ENCODE peak calls at places on chromosomes 7 and 10, in eight cellular contexts. Q is NB4; P is IMR-90; U is A549; D is OCI-LY7; T is foreskin fibroblast; V is bronchial epithelial cell; E is CD8-positive, alpha-beta T cell. Y is an unnamed sample.

GRCh38 chr7:13633857-13634256 is 355.6 kb downstream of the ETV1 start:
- DNase-seq in Q (no peak), P (peak), U (no peak), D (no peak), T (peak), V (peak), E (no peak), Y (no peak)

GRCh38 chr10:44010873-44011602 is 362.4 kb upstream of the ZNF32 start:
- DNase-seq in Q (no peak), P (peak), U (no peak), D (peak), T (no peak), V (peak), E (no peak), Y (no peak)

GRCh38 chr7:126541416-126541815 is 711.3 kb downstream of the GRM8 start:
- DNase-seq in Q (no peak), P (no peak), U (no peak), D (no peak), T (no peak), V (no peak), E (no peak), Y (no peak)

GRCh38 chr7:76265299-76265698 is 37.2 kb upstream of the HSPB1 start:
- DNase-seq in Q (no peak), P (no peak), U (no peak), D (no peak), T (no peak), V (no peak), E (no peak), Y (no peak)

GRCh38 chr7:156064921-156065386 is 252.7 kb upstream of the SHH start:
- DNase-seq in Q (no peak), P (peak), U (no peak), D (no peak), T (no peak), V (peak), E (no peak), Y (no peak)

GRCh38 chr10:103353281-103353680 is 2.3 kb upstream of the PCGF6 start:
- DNase-seq in Q (peak), P (no peak), U (no peak), D (peak), T (peak), V (no peak), E (no peak), Y (no peak)

GRCh38 chr7:144820557-144820956 is 15.3 kb downstream of the TPK1 start:
- DNase-seq in Q (no peak), P (no peak), U (no peak), D (no peak), T (no peak), V (no peak), E (no peak), Y (no peak)

GRCh38 chr10:86872757-86873156 is 84.7 kb downstream of the MMRN2 start:
- DNase-seq in Q (no peak), P (no peak), U (no peak), D (no peak), T (peak), V (no peak), E (no peak), Y (no peak)

GRCh38 chr10:43074827-43075611 is 1.9 kb upstream of the RET start:
- DNase-seq in Q (no peak), P (no peak), U (no peak), D (no peak), T (no peak), V (no peak), E (no peak), Y (no peak)

GRCh38 chr7:31192996-31193395 is 140.9 kb downstream of the ADCYAP1R1 start:
- DNase-seq in Q (peak), P (peak), U (peak), D (no peak), T (peak), V (peak), E (no peak), Y (peak)

GRCh38 chr7:90710466-90710850 is 114.3 kb downstream of the CDK14 start:
- DNase-seq in Q (no peak), P (no peak), U (no peak), D (peak), T (no peak), V (no peak), E (no peak), Y (no peak)

GRCh38 chr7:101390901-101391301 is 28.2 kb downstream of the COL26A1 start:
- DNase-seq in Q (peak), P (no peak), U (no peak), D (peak), T (peak), V (no peak), E (no peak), Y (peak)

GRCh38 chr10:90227259-90227658 is 525.9 kb downstream of the KIF20B start:
- DNase-seq in Q (no peak), P (peak), U (no peak), D (no peak), T (peak), V (peak), E (no peak), Y (no peak)

GRCh38 chr7:4000139-4000538 is 682.0 kb upstream of the FOXK1 start:
- DNase-seq in Q (no peak), P (no peak), U (peak), D (no peak), T (no peak), V (no peak), E (no peak), Y (no peak)

GRCh38 chr10:13099666-13100348 is at the start of gene OPTN:
- DNase-seq in Q (peak), P (peak), U (peak), D (peak), T (peak), V (peak), E (peak), Y (peak)

GRCh38 chr7:6256709-6257535 is 15.5 kb downstream of the CYTH3 start:
- DNase-seq in Q (peak), P (peak), U (no peak), D (no peak), T (peak), V (no peak), E (no peak), Y (no peak)

GRCh38 chr10:48467669-48468068 is 137.2 kb downstream of the ARHGAP22 start:
- DNase-seq in Q (no peak), P (no peak), U (no peak), D (no peak), T (no peak), V (no peak), E (no peak), Y (no peak)

GRCh38 chr10:131496351-131497052 is 185.0 kb upstream of the TCERG1L start:
- DNase-seq in Q (no peak), P (no peak), U (no peak), D (no peak), T (no peak), V (no peak), E (no peak), Y (no peak)

GRCh38 chr7:7175075-7175695 is 7.2 kb upstream of the C1GALT1 start:
- DNase-seq in Q (no peak), P (no peak), U (no peak), D (no peak), T (peak), V (no peak), E (no peak), Y (no peak)

GRCh38 chr7:50389961-50390360 is 60.2 kb downstream of the FIGNL1 start:
- DNase-seq in Q (no peak), P (no peak), U (no peak), D (no peak), T (no peak), V (no peak), E (no peak), Y (no peak)

GRCh38 chr10:100496567-100496966 is 23.1 kb downstream of the SEC31B start:
- DNase-seq in Q (no peak), P (no peak), U (no peak), D (no peak), T (no peak), V (no peak), E (no peak), Y (no peak)

GRCh38 chr7:126302639-126303038 is 950.1 kb downstream of the GRM8 start:
- DNase-seq in Q (peak), P (no peak), U (no peak), D (no peak), T (no peak), V (no peak), E (no peak), Y (no peak)

GRCh38 chr10:63758080-63758479 is 236.9 kb downstream of the REEP3 start:
- DNase-seq in Q (no peak), P (peak), U (no peak), D (no peak), T (peak), V (no peak), E (no peak), Y (no peak)

GRCh38 chr7:2104107-2104710 is 128.5 kb downstream of the MAD1L1 start:
- DNase-seq in Q (peak), P (peak), U (peak), D (peak), T (peak), V (peak), E (peak), Y (peak)
- TF ChIP-seq CTCF in Q (peak), P (peak), U (peak), D (peak), T (peak), V (peak), E (peak), Y (peak)

GRCh38 chr10:31621733-31622132 is 302.7 kb downstream of the ZEB1 start:
- DNase-seq in Q (no peak), P (no peak), U (no peak), D (no peak), T (no peak), V (no peak), E (no peak), Y (no peak)

GRCh38 chr10:31620236-31621151 is 301.5 kb downstream of the ZEB1 start:
- DNase-seq in Q (no peak), P (peak), U (peak), D (no peak), T (peak), V (no peak), E (no peak), Y (peak)

GRCh38 chr10:31623466-31623865 is 304.4 kb downstream of the ZEB1 start:
- DNase-seq in Q (no peak), P (peak), U (no peak), D (no peak), T (peak), V (no peak), E (no peak), Y (no peak)

GRCh38 chr10:31619410-31620095 is 300.5 kb downstream of the ZEB1 start:
- DNase-seq in Q (no peak), P (no peak), U (no peak), D (no peak), T (peak), V (no peak), E (no peak), Y (no peak)

DNA sequence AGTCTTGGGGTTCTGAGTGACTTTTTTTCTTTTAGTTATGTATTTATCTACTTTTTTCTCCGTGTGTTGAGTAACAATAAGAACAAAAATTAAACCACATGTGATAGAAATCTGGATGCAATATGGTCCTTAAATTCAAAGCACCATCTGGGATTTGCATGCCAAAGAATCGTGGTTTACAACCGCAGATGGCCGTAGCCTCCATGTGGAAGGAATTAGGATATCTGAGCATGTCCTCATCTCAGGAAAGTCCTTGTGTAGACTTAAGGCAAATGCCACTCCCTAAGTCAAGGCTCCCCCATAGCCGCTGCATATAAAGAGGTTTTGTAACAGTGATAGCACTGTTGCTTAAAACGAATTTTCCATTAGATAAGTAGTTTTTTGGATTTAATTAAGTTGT is 304.0 kb downstream of the ZEB1 start:
- DNase-seq in Q (no peak), P (peak), U (no peak), D (no peak), T (peak), V (no peak), E (no peak), Y (no peak)
- TF ChIP-seq CTCF in Q (no peak), P (no peak), U (no peak), D (no peak), T (peak), V (no peak), E (no peak), Y (no peak)

GRCh38 chr10:120700421-120700820 is 150.7 kb upstream of the WDR11 start:
- DNase-seq in Q (no peak), P (no peak), U (no peak), D (no peak), T (no peak), V (no peak), E (no peak), Y (no peak)
- TF ChIP-seq CTCF in Q (no peak), P (no peak), U (no peak), D (no peak), T (no peak), V (no peak), E (no peak), Y (no peak)

DNA sequence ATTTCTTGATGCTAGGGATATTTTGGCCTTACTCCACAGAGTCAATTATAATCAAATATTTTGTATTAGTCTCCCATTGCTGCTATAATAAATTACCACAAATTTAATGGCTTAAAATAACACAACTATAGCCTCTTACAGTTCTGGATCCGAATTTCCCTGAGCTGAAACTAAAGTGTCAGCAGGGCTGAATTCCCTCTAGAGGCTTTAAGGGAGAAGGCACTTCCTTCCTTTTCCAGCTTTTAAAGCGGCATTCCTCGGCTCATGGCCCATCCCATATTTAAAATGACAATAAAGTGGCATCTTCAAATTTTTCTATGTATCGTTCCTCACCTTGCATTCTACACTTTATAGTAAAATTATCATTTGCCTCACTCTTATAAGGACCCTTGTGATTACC is 421.4 kb upstream of the ZWINT start:
- DNase-seq in Q (no peak), P (no peak), U (no peak), D (no peak), T (no peak), V (no peak), E (no peak), Y (no peak)
- TF ChIP-seq CTCF in Q (no peak), P (no peak), U (no peak), D (no peak), T (no peak), V (no peak), E (no peak), Y (no peak)

GRCh38 chr7:12524794-12525386 is 45.6 kb upstream of the SCIN start:
- DNase-seq in Q (peak), P (peak), U (peak), D (peak), T (peak), V (peak), E (no peak), Y (no peak)

GRCh38 chr7:12517451-12517850 is 53.1 kb upstream of the SCIN start:
- DNase-seq in Q (no peak), P (no peak), U (no peak), D (no peak), T (no peak), V (no peak), E (no peak), Y (no peak)

GRCh38 chr7:12519682-12520009 is 50.9 kb upstream of the SCIN start:
- DNase-seq in Q (no peak), P (no peak), U (no peak), D (no peak), T (no peak), V (no peak), E (no peak), Y (no peak)

DNA sequence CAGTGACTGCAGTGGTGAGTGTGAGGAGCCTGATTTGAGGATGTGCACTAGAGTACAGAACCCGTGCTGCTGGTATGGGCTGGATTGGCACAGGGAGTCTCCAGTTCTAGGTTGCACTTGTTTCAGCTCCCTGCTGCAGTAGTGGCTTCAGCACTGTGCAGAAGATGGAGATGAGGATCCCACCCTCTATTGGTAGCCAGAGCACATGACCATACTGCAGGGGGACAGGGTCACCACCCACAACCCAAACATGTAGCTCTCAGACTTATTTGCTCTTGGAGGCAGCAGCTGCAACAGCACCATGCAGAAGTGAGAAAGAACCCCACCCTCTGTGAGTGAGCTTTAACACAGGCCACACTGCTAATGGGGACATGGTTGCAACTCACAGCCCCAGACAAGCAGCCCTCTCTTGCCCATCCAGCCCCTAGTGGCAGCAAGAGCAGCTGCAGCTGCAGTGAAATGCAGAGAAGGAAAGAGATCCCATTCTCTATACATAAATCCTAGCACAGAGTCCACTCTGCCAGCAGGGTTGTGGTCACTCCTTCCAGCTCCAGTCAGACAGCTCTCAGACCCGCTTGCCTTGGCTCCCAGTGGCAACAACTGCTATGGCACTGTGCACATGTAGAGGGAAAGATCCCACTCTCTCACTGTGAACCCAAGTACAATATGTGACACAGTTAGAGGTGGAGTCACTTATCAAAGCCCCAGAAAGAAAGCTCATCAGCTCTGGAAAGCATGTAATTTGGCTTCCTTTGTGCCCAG is 51.4 kb upstream of the SCIN start:
- DNase-seq in Q (peak), P (no peak), U (peak), D (no peak), T (peak), V (peak), E (no peak), Y (peak)
- TF ChIP-seq CTCF in Q (peak), P (peak), U (peak), D (peak), T (peak), V (peak), E (no peak), Y (peak)